ENCODE peak calls at places on chromosomes 11 and 22, in eight cellular contexts. X is AG04449, I is BJ, U is MM.1S, C is GM23338, V is fibroblast of lung, L is body of pancreas, A is PC-9. Y is an unnamed sample.
A peak's percentile ranks its signal among the peaks of the same experiment; 100 is the strongest.

GRCh38 chr11:45872513-45873356 is 12.7 kb upstream of the MAPK8IP1 start:
- DNase-seq in V (peak; percentile 86), X (peak; percentile 72), I (peak; percentile 84), C (peak; percentile 95), L (peak; percentile 54), A (peak; percentile 56), U (no peak), Y (no peak)

GRCh38 chr11:66906077-66906929 is 49.4 kb downstream of the LRFN4 start:
- DNase-seq in A (no peak), C (no peak), I (no peak), V (peak; percentile 73), X (no peak), U (no peak), L (no peak), Y (no peak)

GRCh38 chr11:103326070-103326794 is 217.0 kb downstream of the DYNC2H1 start:
- DNase-seq in X (peak; percentile 33), C (peak; percentile 89), A (peak; percentile 49), V (peak; percentile 83), L (peak; percentile 26), I (peak; percentile 23), U (peak; percentile 77), Y (no peak)

GRCh38 chr11:46363455-46363920 is 16.2 kb downstream of the DGKZ start:
- DNase-seq in U (no peak), L (no peak), I (no peak), C (no peak), V (no peak), X (no peak), A (peak; percentile 89), Y (no peak)

GRCh38 chr11:66007201-66007634 is 4.6 kb upstream of the CST6 start:
- DNase-seq in U (no peak), L (no peak), V (no peak), A (no peak), C (no peak), X (no peak), I (no peak), Y (no peak)

GRCh38 chr22:36731916-36732315 is 28.4 kb upstream of the CACNG2 start:
- DNase-seq in I (no peak), C (no peak), X (no peak), L (no peak), U (no peak), A (no peak), V (no peak), Y (no peak)

GRCh38 chr11:78420255-78420764 is 2.7 kb upstream of the GAB2 start:
- DNase-seq in V (peak; percentile 89), C (peak; percentile 86), L (peak; percentile 58), U (peak; percentile 43), A (peak; percentile 72), I (no peak), X (peak; percentile 73), Y (no peak)

GRCh38 chr22:28426346-28427132 is 253.1 kb downstream of the TTC28 start:
- DNase-seq in C (no peak), A (no peak), L (no peak), V (no peak), I (no peak), X (no peak), U (no peak), Y (no peak)

GRCh38 chr11:73570415-73571114 is 27.3 kb downstream of the FAM168A start:
- DNase-seq in L (no peak), V (no peak), A (peak; percentile 51), U (no peak), X (no peak), C (no peak), I (no peak), Y (no peak)

GRCh38 chr11:34809191-34810106 is 106.7 kb downstream of the APIP start:
- DNase-seq in U (peak; percentile 25), A (peak; percentile 84), V (no peak), I (no peak), L (no peak), C (no peak), X (no peak), Y (no peak)

GRCh38 chr11:117730256-117730800 is 66.7 kb downstream of the DSCAML1 start:
- DNase-seq in V (no peak), A (no peak), I (no peak), X (no peak), L (no peak), U (no peak), C (no peak), Y (no peak)

GRCh38 chr22:26536762-26537134 is 24.5 kb upstream of the TFIP11 start:
- DNase-seq in U (no peak), V (no peak), A (no peak), L (no peak), I (no peak), X (no peak), C (no peak), Y (no peak)

GRCh38 chr11:122754553-122755322 is 83.6 kb upstream of the CRTAM start:
- DNase-seq in X (no peak), L (no peak), C (peak; percentile 73), A (no peak), U (peak; percentile 25), I (no peak), V (no peak), Y (no peak)

GRCh38 chr11:119701591-119702260 is 27.3 kb downstream of the NECTIN1 start:
- DNase-seq in X (no peak), C (no peak), V (no peak), A (peak; percentile 82), I (no peak), U (no peak), L (no peak), Y (no peak)

GRCh38 chr22:37059876-37060449 is 8.4 kb downstream of the KCTD17 start:
- DNase-seq in U (no peak), A (no peak), X (no peak), C (no peak), I (no peak), V (no peak), L (no peak), Y (no peak)

GRCh38 chr22:46813816-46814597 is 51.6 kb downstream of the TBC1D22A start:
- DNase-seq in L (no peak), X (no peak), U (no peak), I (no peak), C (no peak), V (peak; percentile 13), A (no peak), Y (no peak)

GRCh38 chr22:41256254-41256897 is 15.6 kb upstream of the CHADL start:
- DNase-seq in V (peak; percentile 80), A (peak; percentile 80), I (peak; percentile 28), C (no peak), U (no peak), L (no peak), X (peak; percentile 12), Y (no peak)

GRCh38 chr11:122213111-122213510 is 97.1 kb upstream of the BLID start:
- DNase-seq in U (no peak), L (no peak), V (no peak), X (no peak), C (no peak), I (no peak), A (no peak), Y (no peak)

GRCh38 chr11:118415739-118416068 is 14.3 kb downstream of the ATP5MG start:
- DNase-seq in A (peak; percentile 97), U (no peak), C (peak; percentile 76), I (peak; percentile 69), V (peak; percentile 94), X (peak; percentile 87), L (no peak), Y (no peak)

GRCh38 chr11:116698080-116698479 is 74.7 kb downstream of the BUD13 start:
- DNase-seq in L (no peak), A (no peak), I (no peak), U (no peak), C (no peak), V (no peak), X (no peak), Y (no peak)
- H3K4me3 ChIP-seq in L (no peak overlapping the region), A (no peak overlapping the region), I (no peak overlapping the region), U (no peak overlapping the region), C (no peak overlapping the region), V (no peak overlapping the region), X (no peak overlapping the region), Y (no peak overlapping the region)

GRCh38 chr11:2701898-2702434 is 2.2 kb upstream of the KCNQ1OT1 start:
- DNase-seq in X (no peak), V (no peak), A (no peak), C (no peak), U (no peak), L (no peak), I (no peak), Y (no peak)

GRCh38 chr11:2702771-2703486 is 3.1 kb upstream of the KCNQ1OT1 start:
- DNase-seq in C (no peak), X (no peak), V (no peak), L (no peak), A (no peak), I (no peak), U (no peak), Y (no peak)

GRCh38 chr11:2699531-2700414 is at the start of gene KCNQ1OT1:
- DNase-seq in C (peak; percentile 83), I (peak; percentile 82), X (peak; percentile 60), V (peak; percentile 93), U (peak; percentile 88), A (peak; percentile 87), L (peak; percentile 90), Y (peak; percentile 94)

GRCh38 chr11:2700415-2701211 is 819 bp upstream of the KCNQ1OT1 start:
- DNase-seq in I (no peak), V (peak; percentile 28), C (peak; percentile 74), A (peak; percentile 43), X (no peak), U (peak; percentile 53), L (peak; percentile 68), Y (peak; percentile 74)

GRCh38 chr11:2701230-2701629 is 1.4 kb upstream of the KCNQ1OT1 start:
- DNase-seq in V (no peak), U (no peak), I (no peak), X (no peak), L (no peak), C (no peak), A (no peak), Y (no peak)
- TF ChIP-seq CTCF in V (no peak), U (no peak), I (no peak), X (no peak), L (no peak), C (no peak), A (no peak), Y (no peak)

GRCh38 chr11:107646783-107647182 is 55.8 kb downstream of the ELMOD1 start:
- DNase-seq in U (no peak), X (no peak), V (no peak), L (no peak), A (no peak), I (no peak), C (no peak), Y (no peak)
- H3K4me3 ChIP-seq in U (no peak overlapping the region), X (no peak overlapping the region), V (no peak overlapping the region), L (no peak overlapping the region), A (no peak overlapping the region), I (no peak overlapping the region), C (no peak overlapping the region), Y (no peak overlapping the region)

DNA sequence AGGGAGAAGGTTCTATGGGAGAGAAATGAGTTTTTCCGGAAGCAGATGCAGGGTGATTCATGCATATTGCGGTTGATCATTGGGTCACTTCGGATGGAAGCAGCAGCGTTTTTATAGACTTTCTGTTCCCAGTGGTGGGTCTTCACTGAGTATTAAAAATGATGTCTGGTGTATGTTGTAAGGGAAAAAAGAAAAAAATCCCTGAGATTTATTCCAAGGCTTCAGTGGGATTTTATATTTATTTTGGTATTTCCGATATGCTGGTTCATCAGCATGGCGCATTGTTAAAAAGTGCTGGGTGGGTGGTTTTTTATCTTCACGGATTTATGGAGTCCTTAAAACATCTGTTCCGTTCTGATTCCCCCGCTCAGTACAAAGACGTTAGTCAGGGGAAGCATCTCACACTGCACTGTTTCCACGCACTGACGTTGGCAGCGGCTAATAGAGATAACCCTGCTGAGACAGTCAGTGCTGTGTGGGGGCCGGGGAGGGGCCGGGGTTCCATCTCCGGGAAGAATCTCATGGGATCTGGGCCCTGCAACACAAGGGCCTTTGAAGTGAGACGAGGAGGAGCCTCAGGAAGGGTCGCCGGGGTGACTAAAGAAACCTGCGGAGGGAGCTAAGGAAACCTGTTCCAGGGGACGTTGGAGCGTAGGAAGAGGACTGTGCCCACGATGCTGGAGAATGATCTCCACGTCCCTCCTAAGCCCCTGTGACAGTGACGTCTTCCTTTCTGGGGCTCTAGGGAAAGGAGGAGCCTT is 390.0 kb downstream of the NTM start:
- DNase-seq in A (no peak), C (peak; percentile 87), U (no peak), I (peak; percentile 84), V (peak; percentile 86), L (no peak), X (no peak), Y (no peak)
- TF ChIP-seq CTCF in A (no peak), C (peak; percentile 42), U (no peak), I (no peak), V (peak; percentile 12), L (no peak), X (no peak), Y (no peak)